ENCODE peak calls at places on chromosomes 13 and 19, in ten cellular contexts. Y is AG09319, F is GM10248, E is Panc1, C is brain microvascular endothelial cell, Z is tibial nerve, R is HCT116, T is B cell, Q is heart right ventricle, J is BJ. V is an unnamed sample.
A peak's percentile ranks its signal among the peaks of the same experiment; 100 is the strongest.

GRCh38 chr13:29369060-29369743 is 226.3 kb downstream of the SLC7A1 start:
- DNase-seq in C (peak; percentile 11), F (no peak), E (no peak), Y (no peak), J (no peak), R (peak; percentile 27), Q (no peak), T (no peak), Z (no peak), V (no peak)

GRCh38 chr13:42873081-42873480 is 91.7 kb downstream of the FAM216B start:
- DNase-seq in T (no peak), C (no peak), Y (no peak), Q (no peak), J (no peak), F (no peak), R (no peak), E (no peak), Z (no peak), V (no peak)

GRCh38 chr19:4633140-4633967 is 6.0 kb upstream of the TNFAIP8L1 start:
- DNase-seq in T (peak; percentile 53), Y (no peak), J (no peak), F (peak; percentile 73), E (peak; percentile 80), R (peak; percentile 65), Q (peak; percentile 61), C (peak; percentile 82), Z (peak; percentile 56), V (peak; percentile 47)

GRCh38 chr13:114157869-114158495 is 21.1 kb upstream of the CFAP97D2 start:
- DNase-seq in Q (no peak), E (no peak), J (no peak), C (no peak), Y (no peak), Z (no peak), R (no peak), T (no peak), F (no peak), V (no peak)

GRCh38 chr19:1684573-1684912 is 32.1 kb upstream of the TCF3 start:
- DNase-seq in Y (no peak), T (no peak), C (no peak), Q (no peak), J (no peak), E (no peak), F (no peak), R (no peak), Z (no peak), V (no peak)

GRCh38 chr19:31154021-31154420 is 195.2 kb downstream of the TSHZ3 start:
- DNase-seq in T (no peak), Z (no peak), Y (no peak), R (no peak), C (peak; percentile 41), E (no peak), J (peak; percentile 18), F (no peak), Q (no peak), V (no peak)

GRCh38 chr19:52786078-52786463 is 520 bp downstream of the ZNF600 start:
- DNase-seq in J (no peak), Q (peak; percentile 11), R (no peak), T (no peak), C (no peak), Z (no peak), Y (no peak), F (no peak), E (no peak), V (peak; percentile 12)

GRCh38 chr19:46288896-46289588 is 7.8 kb upstream of the HIF3A start:
- DNase-seq in R (no peak), J (peak; percentile 52), Z (no peak), E (no peak), F (no peak), Q (peak; percentile 33), Y (peak; percentile 10), C (peak; percentile 96), T (no peak), V (no peak)

GRCh38 chr13:93388701-93389100 is 162.1 kb downstream of the GPC6 start:
- DNase-seq in T (no peak), J (no peak), F (no peak), E (no peak), Y (no peak), Z (no peak), R (no peak), C (peak; percentile 80), Q (no peak), V (no peak)

GRCh38 chr13:61413572-61413971 is 2.1 kb downstream of the PCDH20 start:
- DNase-seq in E (no peak), Y (no peak), Z (no peak), J (no peak), Q (no peak), C (no peak), R (no peak), T (no peak), F (no peak), V (peak; percentile 14)

GRCh38 chr19:44367024-44367423 is 10.5 kb upstream of the ZNF112 start:
- DNase-seq in F (no peak), Y (no peak), C (no peak), E (no peak), R (no peak), T (no peak), Z (no peak), J (no peak), Q (no peak), V (no peak)

GRCh38 chr19:39351537-39352037 is 9.4 kb downstream of the SAMD4B start:
- DNase-seq in J (no peak), F (peak; percentile 86), Y (no peak), T (no peak), E (no peak), C (no peak), Z (no peak), R (no peak), Q (no peak), V (no peak)
- TF ChIP-seq CTCF in J (no peak), F (peak; percentile 39), Y (peak; percentile 10), T (peak; percentile 50), E (no peak), C (no peak), Z (no peak), R (no peak), Q (no peak), V (no peak)

GRCh38 chr13:68923995-68924394 is 1183.6 kb upstream of the ATXN8OS start:
- DNase-seq in T (no peak), F (no peak), E (no peak), Z (no peak), C (no peak), J (no peak), Q (no peak), R (no peak), Y (no peak), V (no peak)

GRCh38 chr13:68929055-68929454 is 1178.6 kb upstream of the ATXN8OS start:
- DNase-seq in Q (no peak), E (no peak), R (no peak), J (no peak), Y (no peak), T (no peak), Z (no peak), C (no peak), F (no peak), V (no peak)

DNA sequence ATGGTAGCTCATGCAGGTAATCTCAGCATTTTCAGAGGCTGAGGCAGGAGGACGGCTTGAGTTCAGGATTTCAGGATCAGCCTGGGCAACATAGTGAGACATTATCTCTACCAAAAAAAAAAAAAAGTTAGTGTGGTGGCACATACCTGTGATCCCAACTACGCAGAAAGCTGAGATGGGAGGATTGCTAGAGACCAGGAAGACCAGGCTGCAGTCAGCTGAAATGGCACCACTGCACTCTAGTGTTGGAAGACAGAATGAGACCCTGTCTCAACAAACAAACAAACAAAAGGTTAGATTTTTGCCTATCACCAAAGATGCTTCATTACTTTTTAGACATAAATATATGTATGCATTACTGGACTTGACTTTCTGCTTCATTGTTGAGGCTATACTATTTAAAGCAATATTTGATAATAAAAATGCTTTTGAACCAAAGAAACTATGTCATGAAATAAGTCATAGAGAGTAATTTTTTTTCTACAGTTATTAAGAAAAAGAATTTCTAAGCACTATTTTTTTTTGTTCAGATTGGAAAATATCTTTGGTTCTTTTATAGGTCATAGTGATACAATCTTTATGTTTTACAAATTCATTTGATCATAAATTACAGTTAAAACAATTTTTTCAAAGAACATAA is 1180.1 kb upstream of the ATXN8OS start:
- DNase-seq in Y (no peak), F (no peak), Q (no peak), R (peak; percentile 33), T (no peak), J (no peak), C (no peak), E (peak; percentile 38), Z (no peak), V (no peak)
- TF ChIP-seq CTCF in Y (no peak), F (peak; percentile 45), Q (peak; percentile 38), R (peak; percentile 52), T (peak; percentile 17), J (no peak), C (peak; percentile 70), E (peak; percentile 73), Z (no peak), V (peak; percentile 79)

GRCh38 chr13:49792550-49793324 is at the start of gene KPNA3:
- DNase-seq in C (peak; percentile 93), F (peak; percentile 94), R (peak; percentile 91), J (peak; percentile 78), E (peak; percentile 75), Q (peak; percentile 97), Z (peak; percentile 88), T (peak; percentile 95), Y (peak; percentile 88), V (peak; percentile 83)
- TF ChIP-seq CTCF in C (peak; percentile 0), F (peak; percentile 51), R (no peak), J (no peak), E (peak; percentile 58), Q (peak; percentile 44), Z (peak; percentile 50), T (no peak), Y (no peak), V (peak; percentile 28)

GRCh38 chr13:52651880-52652169 is 811 bp upstream of the SUGT1 start:
- DNase-seq in F (no peak), Q (no peak), Z (no peak), R (no peak), T (no peak), J (no peak), C (no peak), Y (no peak), E (no peak), V (no peak)

GRCh38 chr13:52652170-52652979 is at the start of gene SUGT1:
- DNase-seq in J (peak; percentile 88), C (peak; percentile 96), F (peak; percentile 91), Q (peak; percentile 98), T (peak; percentile 97), R (peak; percentile 96), Y (peak; percentile 96), Z (peak; percentile 93), E (peak; percentile 70), V (peak; percentile 93)

GRCh38 chr13:52650731-52651130 is 1.9 kb upstream of the SUGT1 start:
- DNase-seq in E (no peak), J (no peak), Q (no peak), T (no peak), C (no peak), F (no peak), Y (no peak), R (no peak), Z (no peak), V (no peak)

GRCh38 chr13:52646967-52647366 is 4.7 kb downstream of the HNRNPA1L2 start:
- DNase-seq in F (no peak), C (no peak), Y (no peak), R (no peak), Z (no peak), E (no peak), J (no peak), T (no peak), Q (no peak), V (no peak)

DNA sequence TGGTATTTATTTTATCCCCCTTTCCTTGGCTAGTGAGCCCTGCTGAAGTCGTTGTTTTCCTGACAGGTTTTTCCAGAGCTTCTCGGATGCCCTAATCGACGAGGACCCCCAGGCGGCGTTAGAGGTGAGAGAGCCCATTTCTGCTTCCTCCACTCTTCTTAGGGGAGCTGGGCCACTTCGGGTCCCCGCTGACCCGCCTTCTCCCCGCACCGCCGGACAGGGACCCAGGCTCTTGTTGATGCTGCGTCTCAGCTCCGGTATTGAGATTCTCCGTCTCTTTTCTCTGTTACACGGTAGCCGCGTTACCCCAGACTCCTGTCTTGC is 306 bp downstream of the SUGT1 start:
- DNase-seq in R (no peak), Q (no peak), C (no peak), Z (no peak), Y (no peak), T (no peak), J (no peak), E (no peak), F (peak; percentile 39), V (no peak)
- TF ChIP-seq CTCF in R (no peak), Q (peak; percentile 34), C (no peak), Z (peak; percentile 10), Y (no peak), T (no peak), J (no peak), E (peak; percentile 44), F (no peak), V (no peak)